ENCODE peak calls at places on chromosome 18, in six cellular contexts. K, U, H, B, V and S are unnamed samples.

GRCh38 chr18:27964811-27965210 is 212.1 kb downstream of the CDH2 start:
- DNase-seq in K (peak; percentile 14), U (no peak), H (peak; percentile 43), B (no peak), V (no peak), S (no peak)

GRCh38 chr18:79889569-79889968 is 61.9 kb downstream of the SLC66A2 start:
- DNase-seq in K (no peak), U (no peak), H (no peak), B (no peak), V (no peak), S (no peak)

GRCh38 chr18:35463050-35463449 is 34.7 kb downstream of the INO80C start:
- DNase-seq in K (no peak), U (no peak), H (peak; percentile 36), B (no peak), V (no peak), S (no peak)

GRCh38 chr18:3869848-3870247 is 419.9 kb downstream of the TGIF1 start:
- DNase-seq in K (peak; percentile 63), U (peak; percentile 55), H (peak; percentile 86), B (no peak), V (peak; percentile 51), S (peak; percentile 70)

GRCh38 chr18:13232060-13232917 is 13.7 kb downstream of the LDLRAD4 start:
- DNase-seq in K (peak; percentile 16), U (no peak), H (no peak), B (no peak), V (no peak), S (no peak)

GRCh38 chr18:59691046-59691395 is 6.2 kb downstream of the CCBE1 start:
- DNase-seq in K (peak; percentile 86), U (peak; percentile 95), H (no peak), B (no peak), V (no peak), S (no peak)

GRCh38 chr18:29145993-29146539 is 969.1 kb upstream of the CDH2 start:
- DNase-seq in K (no peak), U (no peak), H (no peak), B (no peak), V (no peak), S (no peak)

GRCh38 chr18:23684515-23685197 is 4.6 kb upstream of the LAMA3 start:
- DNase-seq in K (no peak), U (peak; percentile 72), H (peak; percentile 40), B (no peak), V (no peak), S (peak; percentile 50)

GRCh38 chr18:13137939-13138821 is 80.4 kb upstream of the LDLRAD4 start:
- DNase-seq in K (peak; percentile 53), U (no peak), H (no peak), B (peak; percentile 89), V (peak; percentile 97), S (peak; percentile 99)

GRCh38 chr18:8778824-8779223 is 73.5 kb downstream of the MTCL1 start:
- DNase-seq in K (no peak), U (no peak), H (no peak), B (no peak), V (no peak), S (no peak)

GRCh38 chr18:75811156-75811555 is 383.7 kb upstream of the SMIM21 start:
- DNase-seq in K (peak; percentile 58), U (no peak), H (no peak), B (no peak), V (no peak), S (no peak)

GRCh38 chr18:13530215-13530878 is 196.0 kb downstream of the FAM210A start:
- DNase-seq in K (no peak), U (no peak), H (no peak), B (no peak), V (no peak), S (no peak)

GRCh38 chr18:49563130-49563540 is 1.3 kb downstream of the LIPG start:
- DNase-seq in K (no peak), U (peak; percentile 39), H (no peak), B (no peak), V (peak; percentile 9), S (peak; percentile 60)

GRCh38 chr18:61554117-61554776 is 221.0 kb downstream of the CDH20 start:
- DNase-seq in K (no peak), U (no peak), H (no peak), B (no peak), V (no peak), S (peak; percentile 11)

GRCh38 chr18:46750626-46751025 is 6.2 kb downstream of the ST8SIA5 start:
- DNase-seq in K (no peak), U (no peak), H (no peak), B (no peak), V (no peak), S (no peak)

GRCh38 chr18:76674596-76674995 is 147.8 kb upstream of the ZNF236 start:
- DNase-seq in K (no peak), U (no peak), H (no peak), B (no peak), V (no peak), S (no peak)

GRCh38 chr18:50161806-50162205 is 33.1 kb downstream of the MYO5B start:
- DNase-seq in K (no peak), U (no peak), H (peak; percentile 5), B (peak; percentile 26), V (no peak), S (no peak)

GRCh38 chr18:39463986-39464385 is 1898.4 kb upstream of the CELF4 start:
- DNase-seq in K (peak; percentile 60), U (peak; percentile 62), H (no peak), B (no peak), V (no peak), S (no peak)

GRCh38 chr18:32610116-32610630 is 139.5 kb upstream of the GAREM1 start:
- DNase-seq in K (no peak), U (no peak), H (no peak), B (no peak), V (no peak), S (no peak)

GRCh38 chr18:44678725-44679055 is 2.0 kb upstream of the SETBP1 start:
- DNase-seq in K (no peak), U (no peak), H (no peak), B (no peak), V (no peak), S (no peak)

GRCh38 chr18:44679056-44679911 is 1.4 kb upstream of the SETBP1 start:
- DNase-seq in K (peak; percentile 88), U (peak; percentile 97), H (peak; percentile 86), B (peak; percentile 90), V (peak; percentile 7), S (peak; percentile 83)

GRCh38 chr18:44680271-44681038 is at the start of gene SETBP1:
- DNase-seq in K (peak; percentile 65), U (peak; percentile 76), H (peak; percentile 70), B (peak; percentile 71), V (no peak), S (no peak)

GRCh38 chr18:44681039-44681595 is 429 bp downstream of the SETBP1 start:
- DNase-seq in K (no peak), U (no peak), H (no peak), B (no peak), V (no peak), S (no peak)

GRCh38 chr18:44679912-44680270 is 797 bp upstream of the SETBP1 start:
- DNase-seq in K (peak; percentile 65), U (peak; percentile 79), H (peak; percentile 64), B (peak; percentile 62), V (no peak), S (peak; percentile 23)
- H3K4me3 ChIP-seq in K (peak overlapping the region; percentile 78), U (peak overlapping the region; percentile 71), H (peak overlapping the region; percentile 76), B (peak overlapping the region; percentile 87), V (no peak overlapping the region), S (peak overlapping the region; percentile 56)

GRCh38 chr18:22347624-22348511 is 69.8 kb downstream of the CTAGE1 start:
- DNase-seq in K (no peak), U (peak; percentile 24), H (peak; percentile 63), B (peak; percentile 42), V (no peak), S (peak; percentile 49)
- H3K4me3 ChIP-seq in K (peak overlapping the region; percentile 52), U (peak overlapping the region; percentile 16), H (peak overlapping the region; percentile 74), B (peak overlapping the region; percentile 28), V (no peak overlapping the region), S (peak overlapping the region; percentile 37)

GRCh38 chr18:34223893-34224422 is 755 bp downstream of the NOL4 start:
- DNase-seq in K (no peak), U (peak; percentile 7), H (peak; percentile 0), B (no peak), V (no peak), S (no peak)
- H3K4me3 ChIP-seq in K (no peak overlapping the region), U (no peak overlapping the region), H (no peak overlapping the region), B (no peak overlapping the region), V (no peak overlapping the region), S (no peak overlapping the region)

DNA sequence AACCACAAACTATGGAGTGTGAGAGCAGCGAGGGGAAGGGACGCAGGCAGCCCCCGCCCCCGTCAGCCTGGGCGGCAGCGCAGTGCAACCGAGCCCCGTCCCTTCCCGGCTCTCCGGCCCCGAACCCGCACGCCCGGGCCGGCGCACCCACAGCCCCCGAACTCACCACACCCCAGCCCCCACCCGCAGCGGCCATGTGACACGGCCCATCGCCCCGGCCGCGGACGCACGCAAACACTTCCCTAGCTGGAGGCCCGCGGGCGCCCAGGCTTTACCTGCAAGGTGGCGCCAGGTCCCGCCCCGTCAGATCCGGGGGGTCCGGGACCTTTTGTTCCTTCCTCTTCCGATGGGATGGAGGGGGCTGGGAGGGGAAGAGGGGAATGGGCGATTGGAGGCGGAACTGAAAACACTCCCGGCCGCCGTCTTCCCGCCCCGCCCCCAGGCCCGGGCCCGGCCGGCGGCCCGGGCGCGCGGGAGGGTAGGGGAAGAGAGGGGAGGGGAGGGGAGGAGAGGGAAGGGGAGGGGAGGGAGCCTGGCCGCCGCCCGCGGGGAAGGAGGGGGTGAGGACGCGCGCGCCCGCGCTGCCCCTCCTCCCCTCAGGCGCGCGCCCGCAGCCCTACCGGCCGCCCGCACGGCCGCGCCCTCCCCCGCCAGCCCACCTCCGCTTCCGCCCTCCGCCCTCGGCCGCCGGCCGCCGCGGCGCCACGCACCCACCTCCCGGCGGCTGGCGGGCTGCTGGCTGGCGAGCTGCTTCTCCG is at the start of gene SMAD2:
- DNase-seq in K (peak; percentile 70), U (peak; percentile 89), H (peak; percentile 69), B (peak; percentile 88), V (peak; percentile 87), S (peak; percentile 86)
- H3K4me3 ChIP-seq in K (peak within 1 kb of the TSS; percentile 83), U (peak within 1 kb of the TSS; percentile 96), H (peak within 1 kb of the TSS; percentile 79), B (peak within 1 kb of the TSS; percentile 81), V (peak within 1 kb of the TSS; percentile 92), S (peak within 1 kb of the TSS; percentile 85)